ENCODE peak calls at places on chromosome 6, in ten cellular contexts. One of them, this sample, is unnamed.

GRCh38 chr6:11309947-11310665 is 77.6 kb upstream of the NEDD9 start:
- DNase-seq in fibroblast of pulmonary artery: no peak
- DNase-seq in putamen: no peak
- DNase-seq in effector CD8-positive, alpha-beta T cell: no peak
- DNase-seq in anterior cingulate cortex: no peak
- DNase-seq in IMR-90: peak
- DNase-seq in T-helper 2 cell: no peak
- DNase-seq in iPS-NIHi11: peak
- DNase-seq in cardiac muscle cell: no peak
- DNase-seq in lower lobe of right lung: peak
- DNase-seq in this sample: no peak

GRCh38 chr6:135265278-135265677 is 84.2 kb downstream of the MYB start:
- DNase-seq in fibroblast of pulmonary artery: no peak
- DNase-seq in putamen: no peak
- DNase-seq in effector CD8-positive, alpha-beta T cell: no peak
- DNase-seq in anterior cingulate cortex: no peak
- DNase-seq in IMR-90: no peak
- DNase-seq in T-helper 2 cell: no peak
- DNase-seq in iPS-NIHi11: no peak
- DNase-seq in cardiac muscle cell: no peak
- DNase-seq in lower lobe of right lung: no peak
- DNase-seq in this sample: no peak

GRCh38 chr6:134347916-134348805 is 30.2 kb upstream of the SGK1 start:
- DNase-seq in fibroblast of pulmonary artery: peak
- DNase-seq in putamen: peak
- DNase-seq in effector CD8-positive, alpha-beta T cell: no peak
- DNase-seq in anterior cingulate cortex: peak
- DNase-seq in IMR-90: peak
- DNase-seq in T-helper 2 cell: no peak
- DNase-seq in iPS-NIHi11: no peak
- DNase-seq in cardiac muscle cell: peak
- DNase-seq in lower lobe of right lung: no peak
- DNase-seq in this sample: peak

GRCh38 chr6:34816635-34817301 is 24.9 kb downstream of the BLTP3A start:
- DNase-seq in fibroblast of pulmonary artery: no peak
- DNase-seq in putamen: no peak
- DNase-seq in effector CD8-positive, alpha-beta T cell: no peak
- DNase-seq in anterior cingulate cortex: no peak
- DNase-seq in IMR-90: no peak
- DNase-seq in T-helper 2 cell: no peak
- DNase-seq in iPS-NIHi11: no peak
- DNase-seq in cardiac muscle cell: no peak
- DNase-seq in lower lobe of right lung: no peak
- DNase-seq in this sample: no peak

GRCh38 chr6:157536218-157536534 is 155.2 kb downstream of the ZDHHC14 start:
- DNase-seq in fibroblast of pulmonary artery: no peak
- DNase-seq in putamen: no peak
- DNase-seq in effector CD8-positive, alpha-beta T cell: no peak
- DNase-seq in anterior cingulate cortex: no peak
- DNase-seq in IMR-90: no peak
- DNase-seq in T-helper 2 cell: no peak
- DNase-seq in iPS-NIHi11: no peak
- DNase-seq in cardiac muscle cell: no peak
- DNase-seq in lower lobe of right lung: no peak
- DNase-seq in this sample: no peak

GRCh38 chr6:25280617-25280990 is 1.4 kb downstream of the CARMIL1 start:
- DNase-seq in fibroblast of pulmonary artery: peak
- DNase-seq in putamen: no peak
- DNase-seq in effector CD8-positive, alpha-beta T cell: no peak
- DNase-seq in anterior cingulate cortex: no peak
- DNase-seq in IMR-90: no peak
- DNase-seq in T-helper 2 cell: no peak
- DNase-seq in iPS-NIHi11: no peak
- DNase-seq in cardiac muscle cell: peak
- DNase-seq in lower lobe of right lung: no peak
- DNase-seq in this sample: no peak

GRCh38 chr6:144012534-144012933 is 4.5 kb upstream of the PLAGL1 start:
- DNase-seq in fibroblast of pulmonary artery: peak
- DNase-seq in putamen: no peak
- DNase-seq in effector CD8-positive, alpha-beta T cell: no peak
- DNase-seq in anterior cingulate cortex: no peak
- DNase-seq in IMR-90: peak
- DNase-seq in T-helper 2 cell: no peak
- DNase-seq in iPS-NIHi11: no peak
- DNase-seq in cardiac muscle cell: peak
- DNase-seq in lower lobe of right lung: no peak
- DNase-seq in this sample: no peak

GRCh38 chr6:166786704-166787293 is 159.7 kb upstream of the RPS6KA2 start:
- DNase-seq in fibroblast of pulmonary artery: peak
- DNase-seq in putamen: peak
- DNase-seq in effector CD8-positive, alpha-beta T cell: no peak
- DNase-seq in anterior cingulate cortex: no peak
- DNase-seq in IMR-90: peak
- DNase-seq in T-helper 2 cell: peak
- DNase-seq in iPS-NIHi11: peak
- DNase-seq in cardiac muscle cell: peak
- DNase-seq in lower lobe of right lung: no peak
- DNase-seq in this sample: peak

GRCh38 chr6:292506-293184 is 358 bp downstream of the DUSP22 start:
- DNase-seq in fibroblast of pulmonary artery: peak
- DNase-seq in putamen: peak
- DNase-seq in effector CD8-positive, alpha-beta T cell: no peak
- DNase-seq in anterior cingulate cortex: no peak
- DNase-seq in IMR-90: peak
- DNase-seq in T-helper 2 cell: peak
- DNase-seq in iPS-NIHi11: peak
- DNase-seq in cardiac muscle cell: peak
- DNase-seq in lower lobe of right lung: peak
- DNase-seq in this sample: peak

GRCh38 chr6:34249469-34250370 is 914 bp upstream of the SMIM29 start:
- DNase-seq in fibroblast of pulmonary artery: no peak
- DNase-seq in putamen: no peak
- DNase-seq in effector CD8-positive, alpha-beta T cell: no peak
- DNase-seq in anterior cingulate cortex: no peak
- DNase-seq in IMR-90: no peak
- DNase-seq in T-helper 2 cell: no peak
- DNase-seq in iPS-NIHi11: no peak
- DNase-seq in cardiac muscle cell: no peak
- DNase-seq in lower lobe of right lung: peak
- DNase-seq in this sample: no peak

GRCh38 chr6:4613381-4613780 is 162.8 kb upstream of the CDYL start:
- DNase-seq in fibroblast of pulmonary artery: no peak
- DNase-seq in putamen: no peak
- DNase-seq in effector CD8-positive, alpha-beta T cell: no peak
- DNase-seq in anterior cingulate cortex: no peak
- DNase-seq in IMR-90: no peak
- DNase-seq in T-helper 2 cell: no peak
- DNase-seq in iPS-NIHi11: no peak
- DNase-seq in cardiac muscle cell: no peak
- DNase-seq in lower lobe of right lung: no peak
- DNase-seq in this sample: no peak

GRCh38 chr6:43972179-43972914 is 154.9 kb downstream of the MRPL14 start:
- DNase-seq in fibroblast of pulmonary artery: peak
- DNase-seq in putamen: no peak
- DNase-seq in effector CD8-positive, alpha-beta T cell: no peak
- DNase-seq in anterior cingulate cortex: no peak
- DNase-seq in IMR-90: no peak
- DNase-seq in T-helper 2 cell: no peak
- DNase-seq in iPS-NIHi11: no peak
- DNase-seq in cardiac muscle cell: no peak
- DNase-seq in lower lobe of right lung: no peak
- DNase-seq in this sample: no peak

GRCh38 chr6:134178230-134179044 is 126.0 kb upstream of the SLC2A12 start:
- DNase-seq in fibroblast of pulmonary artery: peak
- DNase-seq in putamen: peak
- DNase-seq in effector CD8-positive, alpha-beta T cell: peak
- DNase-seq in anterior cingulate cortex: peak
- DNase-seq in IMR-90: peak
- DNase-seq in T-helper 2 cell: peak
- DNase-seq in iPS-NIHi11: peak
- DNase-seq in cardiac muscle cell: peak
- DNase-seq in lower lobe of right lung: peak
- DNase-seq in this sample: peak

GRCh38 chr6:27757307-27757706 is 154.9 kb downstream of the OR2B2 start:
- DNase-seq in fibroblast of pulmonary artery: peak
- DNase-seq in putamen: no peak
- DNase-seq in effector CD8-positive, alpha-beta T cell: peak
- DNase-seq in anterior cingulate cortex: no peak
- DNase-seq in IMR-90: no peak
- DNase-seq in T-helper 2 cell: peak
- DNase-seq in iPS-NIHi11: peak
- DNase-seq in cardiac muscle cell: peak
- DNase-seq in lower lobe of right lung: peak
- DNase-seq in this sample: no peak

GRCh38 chr6:40308533-40309306 is 278.4 kb downstream of the LRFN2 start:
- DNase-seq in fibroblast of pulmonary artery: peak
- DNase-seq in putamen: peak
- DNase-seq in effector CD8-positive, alpha-beta T cell: peak
- DNase-seq in anterior cingulate cortex: peak
- DNase-seq in IMR-90: peak
- DNase-seq in T-helper 2 cell: peak
- DNase-seq in iPS-NIHi11: peak
- DNase-seq in cardiac muscle cell: peak
- DNase-seq in lower lobe of right lung: peak
- DNase-seq in this sample: peak

GRCh38 chr6:127464161-127464880 is 5.1 kb upstream of the KIAA0408 start:
- DNase-seq in fibroblast of pulmonary artery: peak
- DNase-seq in putamen: no peak
- DNase-seq in effector CD8-positive, alpha-beta T cell: no peak
- DNase-seq in anterior cingulate cortex: no peak
- DNase-seq in IMR-90: peak
- DNase-seq in T-helper 2 cell: no peak
- DNase-seq in iPS-NIHi11: no peak
- DNase-seq in cardiac muscle cell: peak
- DNase-seq in lower lobe of right lung: no peak
- DNase-seq in this sample: peak

GRCh38 chr6:43436577-43437282 is 9.4 kb downstream of the ABCC10 start:
- DNase-seq in fibroblast of pulmonary artery: peak
- DNase-seq in putamen: no peak
- DNase-seq in effector CD8-positive, alpha-beta T cell: no peak
- DNase-seq in anterior cingulate cortex: no peak
- DNase-seq in IMR-90: peak
- DNase-seq in T-helper 2 cell: no peak
- DNase-seq in iPS-NIHi11: no peak
- DNase-seq in cardiac muscle cell: peak
- DNase-seq in lower lobe of right lung: no peak
- DNase-seq in this sample: peak

GRCh38 chr6:98833101-98834059 is 994 bp upstream of the POU3F2 start:
- DNase-seq in fibroblast of pulmonary artery: peak
- DNase-seq in putamen: peak
- DNase-seq in effector CD8-positive, alpha-beta T cell: no peak
- DNase-seq in anterior cingulate cortex: no peak
- DNase-seq in IMR-90: peak
- DNase-seq in T-helper 2 cell: peak
- DNase-seq in iPS-NIHi11: peak
- DNase-seq in cardiac muscle cell: peak
- DNase-seq in lower lobe of right lung: peak
- DNase-seq in this sample: peak

GRCh38 chr6:114301596-114302219 is 41.1 kb downstream of the HS3ST5 start:
- DNase-seq in fibroblast of pulmonary artery: no peak
- DNase-seq in putamen: no peak
- DNase-seq in effector CD8-positive, alpha-beta T cell: no peak
- DNase-seq in anterior cingulate cortex: no peak
- DNase-seq in IMR-90: no peak
- DNase-seq in T-helper 2 cell: no peak
- DNase-seq in iPS-NIHi11: no peak
- DNase-seq in cardiac muscle cell: no peak
- DNase-seq in lower lobe of right lung: no peak
- DNase-seq in this sample: no peak

GRCh38 chr6:30556714-30556963 is 350 bp upstream of the GNL1 start:
- DNase-seq in fibroblast of pulmonary artery: no peak
- DNase-seq in putamen: no peak
- DNase-seq in effector CD8-positive, alpha-beta T cell: peak
- DNase-seq in anterior cingulate cortex: no peak
- DNase-seq in IMR-90: no peak
- DNase-seq in T-helper 2 cell: peak
- DNase-seq in iPS-NIHi11: no peak
- DNase-seq in cardiac muscle cell: peak
- DNase-seq in lower lobe of right lung: peak
- DNase-seq in this sample: no peak

GRCh38 chr6:73579851-73580246 is 59.0 kb upstream of the EEF1A1 start:
- DNase-seq in fibroblast of pulmonary artery: peak
- DNase-seq in putamen: peak
- DNase-seq in effector CD8-positive, alpha-beta T cell: no peak
- DNase-seq in anterior cingulate cortex: peak
- DNase-seq in IMR-90: peak
- DNase-seq in T-helper 2 cell: peak
- DNase-seq in iPS-NIHi11: peak
- DNase-seq in cardiac muscle cell: peak
- DNase-seq in lower lobe of right lung: no peak
- DNase-seq in this sample: peak

GRCh38 chr6:26272171-26272631 is 92.8 kb upstream of the BTN3A2 start:
- DNase-seq in fibroblast of pulmonary artery: no peak
- DNase-seq in putamen: no peak
- DNase-seq in effector CD8-positive, alpha-beta T cell: peak
- DNase-seq in anterior cingulate cortex: no peak
- DNase-seq in IMR-90: no peak
- DNase-seq in T-helper 2 cell: no peak
- DNase-seq in iPS-NIHi11: peak
- DNase-seq in cardiac muscle cell: no peak
- DNase-seq in lower lobe of right lung: peak
- DNase-seq in this sample: no peak

GRCh38 chr6:122730775-122731386 is 48.6 kb upstream of the FABP7 start:
- DNase-seq in fibroblast of pulmonary artery: peak
- DNase-seq in putamen: peak
- DNase-seq in effector CD8-positive, alpha-beta T cell: no peak
- DNase-seq in anterior cingulate cortex: no peak
- DNase-seq in IMR-90: peak
- DNase-seq in T-helper 2 cell: peak
- DNase-seq in iPS-NIHi11: peak
- DNase-seq in cardiac muscle cell: peak
- DNase-seq in lower lobe of right lung: no peak
- DNase-seq in this sample: peak

GRCh38 chr6:154931741-154932424 is 63.2 kb upstream of the TIAM2 start:
- DNase-seq in fibroblast of pulmonary artery: peak
- DNase-seq in putamen: no peak
- DNase-seq in effector CD8-positive, alpha-beta T cell: no peak
- DNase-seq in anterior cingulate cortex: no peak
- DNase-seq in IMR-90: peak
- DNase-seq in T-helper 2 cell: no peak
- DNase-seq in iPS-NIHi11: peak
- DNase-seq in cardiac muscle cell: peak
- DNase-seq in lower lobe of right lung: no peak
- DNase-seq in this sample: peak

GRCh38 chr6:128570439-128571063 is 50.2 kb upstream of the PTPRK start:
- DNase-seq in fibroblast of pulmonary artery: no peak
- DNase-seq in putamen: no peak
- DNase-seq in effector CD8-positive, alpha-beta T cell: no peak
- DNase-seq in anterior cingulate cortex: no peak
- DNase-seq in IMR-90: no peak
- DNase-seq in T-helper 2 cell: no peak
- DNase-seq in iPS-NIHi11: no peak
- DNase-seq in cardiac muscle cell: no peak
- DNase-seq in lower lobe of right lung: no peak
- DNase-seq in this sample: peak

GRCh38 chr6:64012351-64013060 is 376.9 kb downstream of the PHF3 start:
- DNase-seq in fibroblast of pulmonary artery: peak
- DNase-seq in putamen: peak
- DNase-seq in effector CD8-positive, alpha-beta T cell: no peak
- DNase-seq in anterior cingulate cortex: no peak
- DNase-seq in IMR-90: peak
- DNase-seq in T-helper 2 cell: peak
- DNase-seq in iPS-NIHi11: peak
- DNase-seq in cardiac muscle cell: peak
- DNase-seq in lower lobe of right lung: no peak
- DNase-seq in this sample: peak

GRCh38 chr6:3742076-3742425 is 9.5 kb downstream of the PXDC1 start:
- DNase-seq in fibroblast of pulmonary artery: no peak
- DNase-seq in putamen: no peak
- DNase-seq in effector CD8-positive, alpha-beta T cell: no peak
- DNase-seq in anterior cingulate cortex: no peak
- DNase-seq in IMR-90: no peak
- DNase-seq in T-helper 2 cell: no peak
- DNase-seq in iPS-NIHi11: no peak
- DNase-seq in cardiac muscle cell: no peak
- DNase-seq in lower lobe of right lung: no peak
- DNase-seq in this sample: no peak

GRCh38 chr6:41080623-41081022 is 7.8 kb downstream of the NFYA start:
- DNase-seq in fibroblast of pulmonary artery: no peak
- DNase-seq in putamen: no peak
- DNase-seq in effector CD8-positive, alpha-beta T cell: no peak
- DNase-seq in anterior cingulate cortex: no peak
- DNase-seq in IMR-90: no peak
- DNase-seq in T-helper 2 cell: peak
- DNase-seq in iPS-NIHi11: no peak
- DNase-seq in cardiac muscle cell: no peak
- DNase-seq in lower lobe of right lung: no peak
- DNase-seq in this sample: no peak

This sample was measured in LHCN-M2.